ENCODE peak calls at places on chromosomes 1 and 21, in ten cellular contexts. N, H, Q, K, Z, D, L, A, E and F are unnamed samples.

GRCh38 chr1:119766374-119766794 is 2.3 kb downstream of the HMGCS2 start:
- DNase-seq in Z (no peak), L (peak; percentile 74), H (no peak), N (no peak), A (no peak), D (no peak), K (no peak), Q (no peak), E (no peak), F (no peak)

GRCh38 chr1:206725053-206725963 is 40.6 kb downstream of the MAPKAPK2 start:
- DNase-seq in K (no peak), Q (no peak), L (no peak), D (peak; percentile 69), Z (peak; percentile 78), A (no peak), E (no peak), H (peak; percentile 91), N (no peak), F (peak; percentile 48)

GRCh38 chr1:27446491-27447020 is 43.4 kb downstream of the WASF2 start:
- DNase-seq in A (no peak), K (no peak), H (no peak), D (no peak), L (no peak), E (no peak), Q (no peak), Z (no peak), N (no peak), F (no peak)

GRCh38 chr21:26097475-26097874 is 73.1 kb downstream of the APP start:
- DNase-seq in N (no peak), Z (no peak), Q (no peak), K (no peak), E (no peak), D (no peak), H (peak; percentile 81), A (no peak), L (no peak), F (no peak)

GRCh38 chr1:193109619-193110018 is 4.4 kb upstream of the GLRX2 start:
- DNase-seq in K (no peak), H (no peak), A (no peak), Q (no peak), E (no peak), L (no peak), D (no peak), N (no peak), Z (no peak), F (no peak)

GRCh38 chr1:160363010-160363409 is 3.9 kb upstream of the NHLH1 start:
- DNase-seq in L (no peak), Z (no peak), Q (no peak), E (no peak), A (no peak), N (no peak), K (no peak), D (no peak), H (peak; percentile 87), F (no peak)

GRCh38 chr1:1335792-1336248 is 4.7 kb downstream of the TAS1R3 start:
- DNase-seq in N (peak; percentile 75), A (no peak), L (no peak), D (no peak), Q (no peak), H (no peak), Z (no peak), K (no peak), E (no peak), F (no peak)

GRCh38 chr1:169368406-169368769 is 393 bp downstream of the BLZF1 start:
- DNase-seq in A (peak; percentile 77), Q (peak; percentile 39), D (no peak), Z (peak; percentile 40), N (no peak), L (peak; percentile 13), K (no peak), E (no peak), H (peak; percentile 5), F (no peak)

GRCh38 chr1:174153085-174153824 is 6.1 kb upstream of the RABGAP1L start:
- DNase-seq in E (no peak), H (no peak), D (no peak), L (no peak), N (no peak), Z (peak; percentile 74), Q (no peak), K (no peak), A (no peak), F (peak; percentile 17)

GRCh38 chr1:150262388-150263320 is 5.1 kb downstream of the CA14 start:
- DNase-seq in Z (no peak), H (no peak), E (no peak), D (no peak), N (no peak), Q (no peak), A (no peak), L (no peak), K (no peak), F (no peak)

GRCh38 chr21:25913488-25913887 is 178.7 kb downstream of the GABPA start:
- DNase-seq in Q (no peak), D (no peak), K (no peak), A (no peak), E (no peak), H (no peak), N (no peak), Z (peak; percentile 40), L (no peak), F (no peak)

GRCh38 chr1:9183898-9184297 is 50.7 kb upstream of the H6PD start:
- DNase-seq in N (no peak), H (no peak), A (no peak), K (no peak), L (no peak), Q (no peak), Z (no peak), E (no peak), D (no peak), F (no peak)

GRCh38 chr1:65109515-65109914 is 38.5 kb upstream of the AK4 start:
- DNase-seq in Q (no peak), Z (no peak), H (peak; percentile 15), D (no peak), E (no peak), A (no peak), N (no peak), L (no peak), K (no peak), F (no peak)

GRCh38 chr1:78884685-78885452 is 121.7 kb downstream of the ADGRL4 start:
- DNase-seq in Z (peak; percentile 12), K (no peak), E (no peak), N (no peak), H (no peak), Q (no peak), A (no peak), D (peak; percentile 33), L (no peak), F (no peak)

GRCh38 chr1:159587461-159587951 is at the start of gene APCS:
- DNase-seq in A (no peak), Z (no peak), N (no peak), L (no peak), H (no peak), D (no peak), K (no peak), E (no peak), Q (no peak), F (no peak)

GRCh38 chr1:204420039-204421004 is 8.7 kb upstream of the PPP1R15B start:
- DNase-seq in K (no peak), Q (no peak), D (no peak), N (no peak), H (no peak), E (no peak), A (no peak), Z (peak; percentile 59), L (no peak), F (no peak)

GRCh38 chr1:179955318-179955638 is 668 bp downstream of the CEP350 start:
- DNase-seq in N (no peak), L (no peak), Z (no peak), Q (no peak), H (no peak), E (no peak), K (no peak), A (no peak), D (peak; percentile 13), F (peak; percentile 29)

GRCh38 chr1:197180252-197180878 is 33.9 kb upstream of the ASPM start:
- DNase-seq in A (no peak), H (no peak), E (no peak), L (no peak), N (no peak), Q (no peak), Z (peak; percentile 47), D (peak; percentile 80), K (no peak), F (peak; percentile 64)

GRCh38 chr1:114669562-114670082 is at the start of gene DENND2C:
- DNase-seq in K (no peak), Z (no peak), H (no peak), D (no peak), L (no peak), N (no peak), A (no peak), Q (no peak), E (no peak), F (no peak)
- TF ChIP-seq CTCF in K (peak; percentile 15), Z (peak; percentile 26), H (peak; percentile 28), D (no peak), L (no peak), N (no peak), A (no peak), Q (no peak), E (no peak), F (no peak)

DNA sequence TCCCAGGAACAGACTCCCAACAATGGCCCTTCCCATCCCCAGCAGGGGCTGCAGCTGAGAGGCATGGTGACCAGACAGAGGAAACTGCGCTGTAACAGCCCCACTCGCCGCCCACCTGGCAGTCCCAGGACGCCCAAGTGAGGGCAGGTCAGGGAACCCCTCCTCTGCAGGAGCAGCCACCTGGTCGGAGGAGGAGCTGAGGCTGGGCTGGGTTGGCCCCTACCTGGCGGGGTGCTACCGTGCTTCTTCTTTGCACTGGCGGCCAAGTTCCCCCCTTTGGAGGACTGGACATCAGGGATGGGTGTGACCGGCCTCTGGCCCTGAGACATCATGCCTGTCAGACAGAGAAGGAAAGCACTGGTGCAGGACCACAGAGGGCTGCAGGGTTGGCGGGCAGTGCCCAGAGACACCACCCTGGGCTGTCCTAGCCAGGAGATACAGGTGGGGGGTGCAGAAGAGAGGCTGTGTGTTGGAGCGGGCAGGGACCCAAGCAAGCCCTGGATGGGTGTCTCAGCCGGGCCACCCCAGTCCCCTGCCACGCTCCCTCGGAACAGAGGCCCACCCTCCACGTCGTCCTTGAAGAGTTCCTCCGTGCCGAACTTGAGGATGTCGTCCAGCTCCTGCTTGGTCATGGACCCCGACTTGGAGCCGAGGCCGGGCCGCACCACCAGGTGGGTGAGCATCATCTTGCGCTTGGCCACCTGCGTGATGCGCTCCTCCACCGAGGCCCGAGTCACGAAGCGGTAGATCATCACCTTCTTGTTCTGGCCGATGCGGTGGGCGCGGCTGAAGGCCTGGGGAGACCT is 51.6 kb downstream of the CHD5 start:
- DNase-seq in K (no peak), N (peak; percentile 78), H (no peak), A (peak; percentile 57), Z (no peak), D (no peak), E (peak; percentile 61), L (no peak), Q (no peak), F (no peak)
- H3K4me3 ChIP-seq in K (no peak overlapping the region), N (no peak overlapping the region), H (no peak overlapping the region), A (no peak overlapping the region), Z (no peak overlapping the region), D (no peak overlapping the region), E (no peak overlapping the region), L (no peak overlapping the region), Q (no peak overlapping the region), F (no peak overlapping the region)

GRCh38 chr1:156747737-156748669 is 3.5 kb downstream of the HDGF start:
- DNase-seq in D (no peak), N (no peak), Q (no peak), L (no peak), E (no peak), Z (no peak), A (no peak), H (no peak), K (no peak), F (no peak)
- TF ChIP-seq CTCF in D (no peak), N (no peak), Q (no peak), L (no peak), E (no peak), Z (no peak), A (no peak), H (no peak), K (no peak), F (no peak)

GRCh38 chr1:61221642-61222041 is 139.3 kb downstream of the NFIA start:
- DNase-seq in H (no peak), A (no peak), L (no peak), Z (no peak), D (peak; percentile 68), N (no peak), E (no peak), K (no peak), Q (no peak), F (no peak)
- H3K4me3 ChIP-seq in H (no peak overlapping the region), A (no peak overlapping the region), L (no peak overlapping the region), Z (no peak overlapping the region), D (no peak overlapping the region), N (no peak overlapping the region), E (peak overlapping the region; percentile 12), K (no peak overlapping the region), Q (no peak overlapping the region), F (no peak overlapping the region)